ENCODE peak calls at places on chromosomes 12 and 14, in eight cellular contexts. Y is K562, W is NB4, O is H54, U is suprapubic skin, F is uterus, R is stomach, S is spleen. P is an unnamed sample.

GRCh38 chr12:25962932-25963525 is 4.5 kb downstream of the RASSF8 start:
- DNase-seq in U (no peak), Y (no peak), W (no peak), S (no peak), F (peak; percentile 33), R (no peak), O (no peak), P (no peak)

GRCh38 chr14:51419685-51420084 is 179.6 kb downstream of the TMX1 start:
- DNase-seq in O (no peak), R (no peak), W (peak; percentile 3), U (no peak), S (no peak), F (no peak), Y (no peak), P (no peak)

GRCh38 chr14:100422556-100423420 is 99.6 kb downstream of the SLC25A47 start:
- DNase-seq in O (no peak), W (no peak), F (no peak), R (no peak), S (no peak), U (no peak), Y (no peak), P (no peak)

GRCh38 chr12:3117628-3118027 is 40.4 kb downstream of the TSPAN9 start:
- DNase-seq in F (no peak), R (no peak), S (no peak), W (no peak), U (no peak), O (peak; percentile 45), Y (no peak), P (no peak)

GRCh38 chr12:77249892-77250291 is 184.5 kb upstream of the E2F7 start:
- DNase-seq in W (no peak), F (no peak), S (no peak), Y (no peak), R (no peak), O (no peak), U (no peak), P (no peak)

GRCh38 chr14:102806447-102806846 is 29.2 kb downstream of the TRAF3 start:
- DNase-seq in O (no peak), F (no peak), R (no peak), U (no peak), Y (no peak), W (no peak), S (no peak), P (no peak)

GRCh38 chr12:52608826-52609630 is 7.8 kb upstream of the KRT72 start:
- DNase-seq in O (no peak), S (no peak), Y (no peak), W (no peak), F (no peak), R (no peak), U (no peak), P (no peak)

GRCh38 chr12:16670456-16671050 is 64.6 kb upstream of the LMO3 start:
- DNase-seq in O (no peak), U (no peak), Y (no peak), F (no peak), R (no peak), S (no peak), W (no peak), P (no peak)

GRCh38 chr14:83923836-83924235 is 1606.1 kb upstream of the FLRT2 start:
- DNase-seq in W (no peak), F (no peak), R (no peak), Y (no peak), U (no peak), S (no peak), O (no peak), P (no peak)

GRCh38 chr12:60398547-60398946 is 802.7 kb downstream of the SLC16A7 start:
- DNase-seq in U (no peak), O (no peak), W (no peak), F (no peak), R (no peak), S (no peak), Y (no peak), P (no peak)

GRCh38 chr12:111066744-111067437 is 146.5 kb upstream of the MYL2 start:
- DNase-seq in U (no peak), Y (peak; percentile 28), F (no peak), R (no peak), W (peak; percentile 43), O (peak; percentile 33), S (peak; percentile 30), P (no peak)

GRCh38 chr14:104968541-104969401 is 9.4 kb downstream of the AHNAK2 start:
- DNase-seq in F (peak; percentile 52), U (peak; percentile 88), R (no peak), S (peak; percentile 71), W (peak; percentile 42), O (no peak), Y (no peak), P (no peak)

GRCh38 chr14:104967144-104967413 is 11.1 kb downstream of the AHNAK2 start:
- DNase-seq in F (peak; percentile 37), W (no peak), U (no peak), O (no peak), R (no peak), Y (no peak), S (peak; percentile 68), P (no peak)

GRCh38 chr14:104966261-104967143 is 11.7 kb downstream of the AHNAK2 start:
- DNase-seq in W (no peak), R (no peak), S (peak; percentile 56), F (no peak), O (no peak), U (no peak), Y (no peak), P (no peak)

GRCh38 chr14:104967414-104968152 is 10.6 kb downstream of the AHNAK2 start:
- DNase-seq in S (peak; percentile 75), W (no peak), O (no peak), Y (no peak), R (peak; percentile 64), F (peak; percentile 73), U (peak; percentile 87), P (peak; percentile 37)

GRCh38 chr14:104968153-104968527 is 10.0 kb downstream of the AHNAK2 start:
- DNase-seq in U (peak; percentile 90), Y (no peak), F (peak; percentile 93), R (peak; percentile 45), O (no peak), W (no peak), S (peak; percentile 74), P (peak; percentile 54)
- TF ChIP-seq POLR2A in U (no peak), Y (no peak), F (no peak), R (no peak), O (no peak), W (no peak), S (no peak), P (no peak)

DNA sequence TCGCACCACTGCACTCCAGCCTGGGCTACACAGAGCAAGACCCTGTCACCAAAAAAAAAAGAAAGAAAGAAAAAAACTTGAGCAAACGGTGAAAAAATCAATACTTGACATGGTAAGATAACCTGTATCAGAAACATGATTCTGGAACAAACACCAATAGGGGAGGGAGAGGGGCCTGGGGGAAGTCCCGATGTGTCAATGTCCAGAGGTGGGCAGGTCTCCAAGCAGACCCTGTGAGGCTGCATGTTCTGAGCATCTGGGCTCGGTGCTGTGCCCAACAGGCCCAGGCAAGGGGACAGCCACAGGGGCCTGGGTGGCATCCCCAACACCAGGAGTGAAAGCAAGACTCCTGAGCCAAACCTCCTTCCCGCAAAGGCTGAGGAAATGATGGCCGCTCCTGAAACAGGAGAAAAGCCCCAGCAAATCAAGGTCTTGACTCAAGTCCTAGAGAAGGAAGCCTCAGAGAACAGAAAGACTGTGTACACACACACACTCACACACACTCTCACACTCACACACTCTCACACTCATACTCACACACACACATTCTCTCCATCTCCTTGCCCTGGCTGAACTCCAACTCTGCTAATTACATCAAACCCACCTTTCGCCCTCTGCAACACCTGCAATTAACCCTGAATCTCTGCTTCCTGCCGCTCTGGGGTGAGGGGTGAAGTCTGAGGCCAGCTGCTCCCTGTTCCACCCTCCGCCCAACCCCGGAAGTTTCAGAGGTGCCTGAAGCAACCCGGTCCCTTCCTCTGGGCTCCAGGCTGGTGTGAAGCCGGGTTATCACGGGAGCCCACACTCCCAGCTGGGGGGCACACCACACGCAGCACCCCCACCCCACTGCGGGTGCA is 20.4 kb downstream of the CCDC88C start:
- DNase-seq in F (no peak), W (peak; percentile 20), O (no peak), Y (peak; percentile 19), U (no peak), S (peak; percentile 91), R (peak; percentile 72), P (no peak)
- TF ChIP-seq POLR2A in F (no peak), W (no peak), O (no peak), Y (no peak), U (no peak), S (no peak), R (no peak), P (no peak)

GRCh38 chr12:56634837-56635538 is 4.9 kb upstream of the BAZ2A start:
- DNase-seq in W (peak; percentile 81), O (peak; percentile 85), R (peak; percentile 80), F (peak; percentile 79), U (peak; percentile 89), Y (peak; percentile 93), S (peak; percentile 95), P (peak; percentile 89)

GRCh38 chr12:56635539-56636117 is 5.5 kb upstream of the BAZ2A start:
- DNase-seq in Y (peak; percentile 51), U (no peak), F (no peak), W (peak; percentile 54), S (peak; percentile 91), R (no peak), O (no peak), P (no peak)

GRCh38 chr12:56636118-56636674 is 6.1 kb upstream of the BAZ2A start:
- DNase-seq in W (peak; percentile 92), O (peak; percentile 92), F (peak; percentile 89), U (peak; percentile 96), Y (peak; percentile 94), R (peak; percentile 88), S (peak; percentile 94), P (peak; percentile 94)

GRCh38 chr12:56637621-56638020 is 7.5 kb upstream of the BAZ2A start:
- DNase-seq in F (no peak), U (no peak), W (no peak), Y (no peak), S (no peak), O (no peak), R (no peak), P (no peak)

DNA sequence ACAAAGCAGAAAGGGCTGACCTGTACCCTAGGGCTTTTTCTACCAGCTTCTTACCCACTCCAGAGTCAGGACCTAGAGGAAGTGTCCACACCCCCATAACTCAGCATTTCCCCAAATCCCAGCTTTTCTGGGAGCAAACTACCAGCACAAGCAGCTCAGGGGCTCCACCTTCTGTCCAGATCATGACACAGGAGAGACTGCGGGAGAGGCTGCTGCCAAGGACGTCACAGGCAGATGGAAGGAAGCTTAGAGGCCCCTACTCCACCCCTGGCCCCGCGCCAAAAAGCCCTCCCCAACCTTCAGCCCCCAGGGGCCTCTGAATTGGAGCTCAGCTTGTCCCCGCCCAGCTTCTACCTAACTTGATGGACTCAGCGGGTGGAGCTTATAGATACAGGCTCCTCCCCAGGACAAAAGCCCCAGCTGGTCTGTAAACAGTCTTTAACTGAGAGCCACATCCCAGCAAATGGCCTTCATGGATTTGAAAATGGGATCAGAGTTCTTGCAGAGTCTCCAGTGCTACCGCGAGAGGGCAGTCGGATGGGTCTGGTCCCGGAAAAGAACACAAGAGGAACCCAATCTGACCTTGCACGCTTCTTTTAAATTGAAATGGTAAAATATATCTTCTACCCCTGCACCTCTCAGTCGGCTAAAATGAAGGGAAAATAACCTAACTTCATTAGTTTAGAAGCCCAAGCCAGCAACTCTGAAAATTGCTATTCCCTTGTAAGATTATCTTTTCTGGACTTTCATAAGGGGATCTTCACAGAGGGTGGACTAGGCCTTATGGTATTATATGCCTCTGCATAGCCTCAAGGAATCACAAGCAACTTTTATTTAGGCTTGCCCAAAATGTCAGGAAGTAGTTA is 6.8 kb upstream of the BAZ2A start:
- DNase-seq in O (peak; percentile 97), W (peak; percentile 99), Y (peak; percentile 100), F (peak; percentile 100), U (peak; percentile 99), R (peak; percentile 97), S (peak; percentile 97), P (peak; percentile 99)
- TF ChIP-seq POLR2A in O (no peak), W (no peak), Y (peak; percentile 76), F (peak; percentile 98), U (no peak), R (no peak), S (no peak), P (peak; percentile 58)

GRCh38 chr12:49033611-49034286 is 15.2 kb upstream of the PRKAG1 start:
- DNase-seq in F (peak; percentile 21), U (no peak), O (no peak), Y (no peak), W (no peak), R (no peak), S (no peak), P (no peak)
- TF ChIP-seq POLR2A in F (no peak), U (no peak), O (no peak), Y (no peak), W (no peak), R (no peak), S (no peak), P (no peak)

P was measured in gastrocnemius medialis.